ENCODE peak calls at places on chromosome 1, in four cellular contexts. X is neural progenitor cell, Q is breast epithelium, B is lung. G is an unnamed sample.

GRCh38 chr1:40014253-40014706 is 26.2 kb upstream of the CAP1 start:
- DNase-seq in X (no peak), Q (no peak), B (no peak), G (no peak)

GRCh38 chr1:48889615-48890014 is 112.9 kb upstream of the BEND5 start:
- DNase-seq in X (no peak), Q (no peak), B (no peak), G (no peak)

GRCh38 chr1:79052829-79053449 is 46.4 kb upstream of the ADGRL4 start:
- DNase-seq in X (no peak), Q (no peak), B (no peak), G (no peak)

GRCh38 chr1:93666613-93667384 is 14.8 kb downstream of the BCAR3 start:
- DNase-seq in X (no peak), Q (peak), B (no peak), G (no peak)

GRCh38 chr1:117673405-117673804 is 67.6 kb downstream of the TENT5C start:
- DNase-seq in X (no peak), Q (no peak), B (no peak), G (no peak)

GRCh38 chr1:63836830-63837229 is 63.0 kb downstream of the ROR1 start:
- DNase-seq in X (peak), Q (no peak), B (no peak), G (no peak)

GRCh38 chr1:32305310-32305709 is 13.4 kb downstream of the HDAC1 start:
- DNase-seq in X (no peak), Q (no peak), B (no peak), G (no peak)

GRCh38 chr1:154326546-154327465 is 1.5 kb downstream of the ATP8B2 start:
- DNase-seq in X (no peak), Q (no peak), B (peak), G (no peak)

GRCh38 chr1:91717839-91718238 is 168.1 kb downstream of the TGFBR3 start:
- DNase-seq in X (no peak), Q (no peak), B (no peak), G (no peak)

GRCh38 chr1:211111351-211111750 is 22.6 kb downstream of the KCNH1 start:
- DNase-seq in X (no peak), Q (no peak), B (no peak), G (no peak)

GRCh38 chr1:41862411-41863221 is 56.1 kb downstream of the HIVEP3 start:
- DNase-seq in X (no peak), Q (no peak), B (no peak), G (peak)

GRCh38 chr1:54808443-54809207 is 7.5 kb upstream of the TTC22 start:
- DNase-seq in X (no peak), Q (no peak), B (no peak), G (no peak)

GRCh38 chr1:23403038-23403336 is 21.6 kb downstream of the TCEA3 start:
- DNase-seq in X (no peak), Q (no peak), B (no peak), G (no peak)

GRCh38 chr1:168301664-168302320 is 21.1 kb downstream of the TBX19 start:
- DNase-seq in X (no peak), Q (no peak), B (no peak), G (no peak)

GRCh38 chr1:222786107-222786506 is 28.7 kb upstream of the DISP1 start:
- DNase-seq in X (no peak), Q (no peak), B (no peak), G (no peak)

GRCh38 chr1:237873487-237873927 is 17.2 kb downstream of the ZP4 start:
- DNase-seq in X (no peak), Q (no peak), B (no peak), G (no peak)

GRCh38 chr1:247358920-247359319 is 27.3 kb upstream of the ZNF496 start:
- DNase-seq in X (no peak), Q (no peak), B (no peak), G (no peak)

GRCh38 chr1:103250441-103250861 is 142.1 kb upstream of the COL11A1 start:
- DNase-seq in X (peak), Q (no peak), B (no peak), G (no peak)

GRCh38 chr1:153429266-153430165 is 13.2 kb downstream of the S100A7A start:
- DNase-seq in X (no peak), Q (no peak), B (no peak), G (no peak)

GRCh38 chr1:160781129-160781808 is 14.7 kb upstream of the LY9 start:
- DNase-seq in X (no peak), Q (no peak), B (peak), G (no peak)

GRCh38 chr1:25569599-25570458 is 26.4 kb downstream of the LDLRAP1 start:
- DNase-seq in X (no peak), Q (no peak), B (no peak), G (no peak)

GRCh38 chr1:46039571-46040052 is 92.8 kb downstream of the PIK3R3 start:
- DNase-seq in X (no peak), Q (no peak), B (no peak), G (no peak)

GRCh38 chr1:67919714-67920113 is 86.4 kb upstream of the GNG12 start:
- DNase-seq in X (no peak), Q (no peak), B (no peak), G (no peak)

GRCh38 chr1:166432655-166433054 is 265.9 kb upstream of the FAM78B start:
- DNase-seq in X (no peak), Q (no peak), B (no peak), G (no peak)

GRCh38 chr1:86965012-86965826 is 50.8 kb downstream of the HS2ST1 start:
- DNase-seq in X (peak), Q (no peak), B (no peak), G (no peak)

GRCh38 chr1:174999926-175000696 is at the start of gene CACYBP:
- DNase-seq in X (no peak), Q (peak), B (peak), G (peak)

GRCh38 chr1:63908016-63908415 is 134.2 kb downstream of the ROR1 start:
- DNase-seq in X (no peak), Q (no peak), B (no peak), G (no peak)

DNA sequence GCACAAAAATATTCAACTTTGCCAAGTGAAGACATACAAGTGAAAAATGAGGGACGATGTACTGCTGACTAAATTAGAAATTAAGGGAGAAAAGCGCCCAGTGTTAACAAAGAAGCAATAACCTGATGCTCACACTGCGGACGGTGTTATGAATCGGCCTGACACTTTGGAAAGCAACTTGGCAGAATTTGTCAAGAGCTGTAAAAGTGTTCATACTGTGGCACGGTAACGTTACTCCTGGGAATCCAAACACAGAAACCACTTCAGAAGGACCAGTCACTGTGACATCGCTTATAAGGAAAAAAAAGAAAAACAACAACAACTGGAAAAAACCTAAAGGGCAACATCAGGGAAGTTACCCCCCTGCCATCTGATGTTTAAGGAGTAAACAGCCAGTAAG is 27.8 kb downstream of the CAPZB start:
- DNase-seq in X (peak), Q (no peak), B (no peak), G (no peak)
- H3K27ac ChIP-seq in X (no peak), Q (no peak), B (no peak), G (no peak)

DNA sequence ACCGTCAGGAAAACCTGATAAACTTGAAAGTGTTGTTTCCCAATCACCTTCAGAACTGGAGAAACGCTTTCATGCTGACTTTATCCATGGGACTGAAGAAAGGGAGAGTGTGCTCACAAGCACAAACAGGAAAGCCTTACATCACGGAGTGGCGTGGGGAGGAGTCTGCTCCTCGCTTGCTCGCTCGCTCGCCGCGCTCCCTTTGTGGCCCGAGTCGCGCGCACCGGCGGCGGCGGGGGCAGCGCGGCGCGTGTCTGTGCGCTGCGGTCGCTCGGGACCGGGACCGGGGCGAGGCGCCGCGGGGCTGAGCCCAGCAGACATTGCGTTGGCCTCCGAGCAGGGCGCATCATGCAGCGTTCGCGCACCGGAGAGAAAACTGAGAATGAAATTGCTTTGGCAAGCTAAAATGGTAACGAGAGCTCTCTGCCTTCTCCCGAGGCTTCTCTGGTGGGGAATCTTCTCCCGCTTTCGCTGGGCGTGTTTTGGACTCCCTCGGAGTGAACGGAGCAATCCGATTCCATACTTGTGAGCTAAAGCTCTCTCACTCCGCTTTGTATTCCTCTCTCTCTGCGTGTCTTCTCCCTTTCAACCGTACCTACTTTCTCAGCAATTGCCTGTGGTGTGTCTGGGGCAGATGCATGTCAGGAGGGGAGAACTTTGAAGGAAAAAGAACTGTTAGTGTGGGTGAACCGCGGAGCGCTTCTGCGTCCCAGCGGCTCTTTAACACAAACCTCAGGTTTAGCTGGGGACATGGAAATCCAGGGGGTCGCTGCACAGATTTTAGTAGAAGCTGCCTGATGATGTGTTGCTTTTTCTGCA is at the start of gene RGL1:
- DNase-seq in X (peak), Q (peak), B (peak), G (peak)
- H3K27ac ChIP-seq in X (peak), Q (peak), B (peak), G (peak)

DNA sequence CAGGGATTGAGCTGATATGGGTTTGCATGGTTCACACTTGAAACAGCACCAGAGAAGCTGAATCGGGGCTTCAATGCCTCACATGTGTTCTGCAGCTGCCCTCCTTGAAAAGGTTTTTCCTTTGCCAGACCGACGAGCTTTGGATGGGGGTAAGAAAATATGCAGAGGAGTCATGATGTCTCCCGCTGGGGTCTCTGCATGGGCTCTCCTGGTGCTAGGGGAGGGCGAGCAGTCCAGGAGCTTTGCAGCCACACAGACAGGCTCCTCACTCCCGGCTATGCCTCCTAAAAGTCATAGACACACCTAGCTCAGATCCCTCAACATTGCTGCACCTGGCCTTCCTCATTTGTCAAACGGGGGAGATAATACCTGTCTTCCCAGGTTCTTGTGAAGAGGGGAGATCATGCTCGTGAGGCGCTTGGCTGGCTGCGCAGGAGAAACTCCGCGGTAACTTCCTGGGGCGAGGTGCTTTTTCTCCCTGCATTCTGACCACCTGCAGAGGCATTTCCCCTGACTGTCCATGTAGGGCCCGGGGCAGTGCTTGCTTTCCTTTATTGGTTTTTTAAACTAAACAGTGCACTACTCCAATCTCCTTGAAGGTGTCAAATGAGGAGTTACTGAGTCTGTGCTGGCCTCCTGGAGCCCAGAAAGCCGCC is 112.4 kb downstream of the PLXNA2 start:
- DNase-seq in X (no peak), Q (no peak), B (no peak), G (no peak)
- H3K27ac ChIP-seq in X (no peak), Q (no peak), B (no peak), G (no peak)

GRCh38 chr1:115398745-115399144 is 60.7 kb upstream of the NGF start:
- DNase-seq in X (no peak), Q (no peak), B (no peak), G (no peak)
- H3K27ac ChIP-seq in X (no peak), Q (no peak), B (no peak), G (no peak)

GRCh38 chr1:8043621-8044020 is 17.5 kb upstream of the ERRFI1 start:
- DNase-seq in X (no peak), Q (no peak), B (no peak), G (no peak)
- H3K27ac ChIP-seq in X (no peak), Q (no peak), B (no peak), G (no peak)

GRCh38 chr1:11628767-11629166 is 25.5 kb downstream of the FBXO2 start:
- DNase-seq in X (no peak), Q (no peak), B (no peak), G (no peak)
- H3K27ac ChIP-seq in X (no peak), Q (no peak), B (no peak), G (no peak)

GRCh38 chr1:172442843-172443565 is 865 bp downstream of the PIGC start:
- DNase-seq in X (no peak), Q (no peak), B (no peak), G (no peak)

GRCh38 chr1:172442404-172442803 is 1.5 kb downstream of the PIGC start:
- DNase-seq in X (no peak), Q (no peak), B (no peak), G (no peak)

GRCh38 chr1:172446547-172446946 is 2.7 kb upstream of the PIGC start:
- DNase-seq in X (no peak), Q (no peak), B (no peak), G (no peak)

GRCh38 chr1:172447641-172448040 is 3.8 kb upstream of the PIGC start:
- DNase-seq in X (no peak), Q (peak), B (no peak), G (no peak)

DNA sequence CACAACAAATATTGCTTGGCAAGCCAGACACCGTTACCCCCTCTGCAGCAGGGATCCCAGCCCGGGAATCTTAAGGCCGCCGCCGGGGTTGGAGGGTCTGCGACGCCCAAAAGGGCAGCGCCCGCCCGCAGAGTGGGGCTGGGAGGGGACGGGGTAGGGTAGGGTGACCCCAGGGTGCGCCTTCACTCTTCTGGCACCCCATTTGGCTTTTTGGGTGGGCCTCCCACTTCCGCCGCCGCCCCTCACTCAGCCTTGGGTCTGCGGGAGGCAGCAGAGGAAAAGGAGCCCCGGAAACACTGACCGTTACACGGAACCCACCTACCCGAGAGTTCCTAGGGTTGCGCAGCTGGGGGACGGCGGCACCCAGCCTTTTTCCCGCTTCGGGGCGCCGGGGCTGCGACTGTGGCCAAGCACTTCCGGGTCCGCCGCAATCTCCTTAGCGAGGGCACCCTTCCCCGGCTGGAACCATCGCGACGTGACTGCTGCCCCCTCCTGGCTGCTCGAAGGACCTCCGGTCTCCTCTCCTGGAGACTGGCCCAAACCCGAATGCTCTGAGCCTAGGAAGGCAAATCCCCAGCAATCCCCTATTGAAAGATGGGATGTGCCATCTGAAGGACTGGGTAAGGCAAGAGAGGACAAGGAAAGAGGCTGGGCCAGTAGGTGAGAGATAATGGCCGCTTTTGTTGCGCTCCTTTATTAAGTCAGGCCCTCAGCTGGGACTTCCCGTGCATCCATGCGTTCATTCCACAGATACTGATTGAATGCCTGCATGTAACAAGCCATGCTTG is at the start of gene PIGC:
- DNase-seq in X (peak), Q (peak), B (peak), G (peak)
- H3K27ac ChIP-seq in X (no peak), Q (peak), B (peak), G (peak)

GRCh38 chr1:206929509-206929908 is 7.8 kb upstream of the FCMR start:
- DNase-seq in X (no peak), Q (no peak), B (no peak), G (no peak)
- H3K27ac ChIP-seq in X (no peak), Q (no peak), B (no peak), G (no peak)

G was measured in caudate nucleus.